ENCODE peak calls at places on chromosomes 11 and 22, in six cellular contexts. O is MCF 10A, Q is suprapubic skin, L is endothelial cell, B is dorsolateral prefrontal cortex, W is HL-60. U is an unnamed sample.
A peak's percentile ranks its signal among the peaks of the same experiment; 100 is the strongest.

GRCh38 chr11:14449302-14449714 is 50.3 kb downstream of the COPB1 start:
- DNase-seq in L (no peak), B (no peak), O (no peak), W (no peak), Q (no peak), U (no peak)

GRCh38 chr11:78698612-78699011 is 123.9 kb upstream of the NARS2 start:
- DNase-seq in W (no peak), B (no peak), L (no peak), O (peak; percentile 92), Q (no peak), U (no peak)

GRCh38 chr11:62842171-62842717 is 2.9 kb upstream of the WDR74 start:
- DNase-seq in L (peak; percentile 38), B (no peak), O (no peak), W (no peak), Q (no peak), U (no peak)

GRCh38 chr22:30205281-30206115 is 41.1 kb downstream of the LIF start:
- DNase-seq in W (peak; percentile 82), B (no peak), O (peak; percentile 95), L (no peak), Q (peak; percentile 88), U (peak; percentile 47)

GRCh38 chr11:128164090-128164741 is 423.1 kb downstream of the ETS1 start:
- DNase-seq in B (no peak), L (no peak), W (no peak), O (no peak), Q (no peak), U (no peak)

GRCh38 chr11:23473782-23474181 is 613.5 kb upstream of the CCDC179 start:
- DNase-seq in W (no peak), Q (no peak), B (no peak), L (no peak), O (no peak), U (no peak)

GRCh38 chr11:112281776-112282175 is 21.1 kb upstream of the PLET1 start:
- DNase-seq in O (no peak), Q (no peak), W (no peak), B (no peak), L (no peak), U (no peak)

GRCh38 chr22:23532756-23533155 is 47.3 kb downstream of the IGLL1 start:
- DNase-seq in B (no peak), L (no peak), Q (peak; percentile 53), O (no peak), W (no peak), U (no peak)

GRCh38 chr11:130118636-130119387 is 40.8 kb upstream of the ST14 start:
- DNase-seq in W (no peak), O (no peak), B (no peak), Q (no peak), L (no peak), U (no peak)

GRCh38 chr11:48041877-48042698 is 61.7 kb downstream of the PTPRJ start:
- DNase-seq in Q (no peak), B (no peak), O (no peak), W (no peak), L (no peak), U (no peak)

GRCh38 chr11:115418081-115418480 is 86.1 kb downstream of the CADM1 start:
- DNase-seq in Q (no peak), W (no peak), B (no peak), L (no peak), O (no peak), U (no peak)

GRCh38 chr22:43867839-43868652 is 5.7 kb upstream of the SULT4A1 start:
- DNase-seq in W (peak; percentile 16), Q (no peak), B (peak; percentile 25), O (peak; percentile 66), L (peak; percentile 85), U (no peak)

GRCh38 chr11:129146196-129146595 is 45.9 kb downstream of the ARHGAP32 start:
- DNase-seq in O (peak; percentile 64), Q (no peak), W (no peak), L (no peak), B (no peak), U (no peak)

GRCh38 chr22:35313311-35314121 is 13.8 kb downstream of the TOM1 start:
- DNase-seq in B (no peak), Q (peak; percentile 72), O (peak; percentile 62), W (no peak), L (no peak), U (no peak)

GRCh38 chr22:20216863-20217499 is 51.1 kb downstream of the RTN4R start:
- DNase-seq in B (no peak), Q (no peak), O (no peak), L (no peak), W (no peak), U (no peak)

GRCh38 chr11:119490253-119491006 is 67.5 kb upstream of the THY1 start:
- DNase-seq in W (no peak), L (no peak), B (no peak), Q (peak; percentile 12), O (no peak), U (no peak)

GRCh38 chr11:100914415-100914814 is 215.2 kb downstream of the PGR start:
- DNase-seq in Q (no peak), W (no peak), B (no peak), O (no peak), L (no peak), U (no peak)

DNA sequence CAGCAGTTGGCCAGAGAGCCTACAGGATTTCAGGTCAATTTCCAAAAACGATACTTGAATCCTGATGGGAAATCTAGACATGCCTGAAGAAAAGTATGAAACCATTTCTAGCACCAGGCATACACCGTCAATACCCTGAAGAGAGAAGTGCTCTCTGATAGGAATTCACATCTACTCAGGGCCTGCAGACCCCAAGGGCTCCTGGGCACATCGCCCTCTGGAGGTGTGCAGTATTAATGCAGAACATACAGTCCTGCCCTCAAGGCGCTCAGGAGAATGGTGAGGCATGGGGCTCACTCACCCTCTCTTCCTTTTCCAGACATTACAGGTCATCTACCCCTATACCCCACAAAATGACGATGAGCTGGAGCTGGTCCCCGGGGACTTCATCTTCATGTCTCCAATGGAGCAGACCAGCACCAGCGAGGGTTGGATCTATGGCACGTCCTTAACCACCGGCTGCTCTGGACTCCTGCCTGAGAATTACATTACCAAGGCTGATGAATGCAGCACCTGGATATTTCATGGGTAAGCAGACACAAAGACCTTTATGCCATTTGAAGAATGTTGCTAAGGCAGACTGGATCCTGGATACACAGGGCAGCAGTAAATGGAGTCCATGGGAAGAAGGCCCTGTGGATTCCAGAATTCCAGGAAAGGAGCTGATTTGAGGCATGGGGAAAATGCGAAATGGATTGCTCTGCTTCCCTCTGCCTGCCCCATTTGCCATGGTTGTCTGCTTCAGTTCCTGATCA is 49.3 kb upstream of the CRTAM start:
- DNase-seq in O (no peak), B (no peak), Q (no peak), W (no peak), L (no peak), U (no peak)
- TF ChIP-seq CTCF in O (peak; percentile 13), B (no peak), Q (no peak), W (no peak), L (peak; percentile 34), U (no peak)

GRCh38 chr11:131750692-131751091 is 380.3 kb downstream of the NTM start:
- DNase-seq in W (no peak), L (no peak), O (no peak), B (no peak), Q (no peak), U (no peak)

GRCh38 chr11:131750152-131750551 is 379.7 kb downstream of the NTM start:
- DNase-seq in B (no peak), O (no peak), W (no peak), L (no peak), Q (no peak), U (no peak)

GRCh38 chr11:131746201-131746600 is 375.8 kb downstream of the NTM start:
- DNase-seq in Q (no peak), W (no peak), B (no peak), L (no peak), O (no peak), U (no peak)

GRCh38 chr11:131749100-131749499 is 378.7 kb downstream of the NTM start:
- DNase-seq in L (no peak), Q (no peak), W (no peak), B (no peak), O (no peak), U (no peak)

DNA sequence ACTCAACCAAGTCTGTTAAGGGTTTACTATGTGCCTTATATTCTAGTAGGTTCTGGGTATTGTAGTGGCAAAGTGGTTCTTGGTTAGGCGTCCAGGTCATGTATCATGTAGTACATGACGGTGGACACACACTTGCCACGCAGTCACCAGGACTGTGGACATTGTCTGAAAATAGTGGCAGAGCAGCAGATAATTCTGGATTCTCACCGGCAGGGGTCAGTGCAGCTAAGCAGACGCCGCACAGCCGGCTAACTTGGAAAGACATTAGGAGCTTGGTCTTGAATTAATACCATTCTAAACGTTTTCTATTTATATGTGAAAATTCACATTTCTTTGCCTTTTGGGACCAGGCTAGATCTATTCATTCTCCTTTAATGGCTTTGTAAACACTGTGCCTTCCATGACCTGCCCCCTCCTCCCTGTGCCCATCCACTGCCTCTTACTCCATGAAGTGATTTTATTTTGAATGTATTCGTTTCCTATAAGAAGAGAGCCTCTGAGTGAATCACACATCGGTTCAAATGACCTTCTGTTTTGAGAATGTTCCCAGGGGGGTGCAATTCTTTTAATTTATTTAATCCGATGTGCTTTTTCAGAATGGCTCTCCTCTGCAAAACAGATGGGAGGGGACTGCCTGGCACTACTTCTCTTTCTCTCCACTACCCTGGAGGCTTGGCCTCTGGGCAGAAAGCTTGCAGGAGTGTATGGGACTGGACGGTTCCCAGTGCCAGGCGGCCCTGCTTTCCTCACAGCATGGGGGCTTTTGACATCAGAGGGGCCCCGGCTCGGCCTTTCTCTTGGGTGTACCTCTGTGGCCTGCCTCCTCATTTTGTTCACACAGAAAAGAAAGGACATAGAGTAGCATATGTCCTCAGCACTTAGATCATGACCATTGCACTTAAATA is 378.0 kb downstream of the NTM start:
- DNase-seq in B (peak; percentile 57), O (peak; percentile 5), Q (no peak), L (peak; percentile 78), W (peak; percentile 21), U (no peak)
- TF ChIP-seq CTCF in B (peak; percentile 89), O (peak; percentile 23), Q (peak; percentile 66), L (peak; percentile 77), W (peak; percentile 70), U (no peak)

DNA sequence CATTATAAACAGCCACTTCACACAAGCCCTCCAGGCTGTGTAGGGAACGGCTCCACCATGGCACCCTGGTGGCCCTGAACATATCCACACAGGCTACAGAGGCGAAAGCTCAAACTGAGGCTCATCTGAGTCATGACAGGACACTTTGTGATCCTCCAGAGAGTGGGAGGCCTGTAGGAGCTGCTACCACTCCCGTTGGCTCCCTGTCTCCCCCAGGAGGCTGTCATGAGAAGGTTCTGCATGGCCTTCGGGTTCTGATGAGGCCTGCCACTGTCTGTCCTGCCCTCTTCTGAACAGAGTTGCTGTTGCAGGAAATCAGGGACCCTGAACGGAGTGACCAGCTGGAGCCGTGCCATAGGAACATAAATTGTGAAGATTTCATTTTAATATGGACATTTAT is 23.8 kb upstream of the ALDH3B2 start:
- DNase-seq in B (no peak), L (no peak), W (no peak), Q (no peak), O (peak; percentile 39), U (no peak)
- TF ChIP-seq CTCF in B (no peak), L (no peak), W (no peak), Q (no peak), O (no peak), U (no peak)

GRCh38 chr11:17547932-17548331 is 873 bp downstream of the OTOG start:
- DNase-seq in Q (no peak), W (no peak), B (no peak), L (no peak), O (no peak), U (no peak)
- TF ChIP-seq CTCF in Q (no peak), W (no peak), B (no peak), L (no peak), O (no peak), U (no peak)